ENCODE peak calls at places on chromosomes 3 and 15, in nine cellular contexts. B is stimulated activated CD8-positive, alpha-beta memory T cell treated with anti-CD3 and anti-CD28 coated beads, Interleukin-15, amount 100 ng/mL, for 24 hours; Z is Right ventricle myocardium superior; A is neural progenitor cell; C is T1000; K is T-cell; U is anterior cingulate cortex; X is adrenal gland; E is coronary artery. I is an unnamed sample.

GRCh38 chr15:45637552-45638033 is 2.8 kb downstream of the SQOR start:
- DNase-seq in B (no peak), Z (peak; percentile 62), A (no peak), C (no peak), K (peak; percentile 44), U (no peak), X (peak; percentile 71), E (no peak), I (peak; percentile 59)

GRCh38 chr3:155271343-155271613 is 22.2 kb downstream of the STRIT1 start:
- DNase-seq in B (no peak), Z (no peak), A (no peak), C (no peak), K (no peak), U (no peak), X (no peak), E (no peak), I (no peak)

GRCh38 chr15:48358229-48358641 is 27.0 kb downstream of the DUT start:
- DNase-seq in B (no peak), Z (no peak), A (peak; percentile 32), C (no peak), K (no peak), U (no peak), X (no peak), E (no peak), I (no peak)

GRCh38 chr15:58081891-58082290 is 16.4 kb upstream of the ALDH1A2 start:
- DNase-seq in B (no peak), Z (no peak), A (no peak), C (no peak), K (no peak), U (no peak), X (no peak), E (no peak), I (no peak)

GRCh38 chr3:131795382-131796085 is 239.3 kb downstream of the CPNE4 start:
- DNase-seq in B (no peak), Z (no peak), A (no peak), C (no peak), K (no peak), U (no peak), X (peak; percentile 27), E (no peak), I (no peak)

GRCh38 chr3:77460326-77460725 is 420.4 kb downstream of the ROBO2 start:
- DNase-seq in B (no peak), Z (no peak), A (no peak), C (no peak), K (no peak), U (no peak), X (no peak), E (no peak), I (no peak)

GRCh38 chr15:62895139-62895866 is 147.2 kb upstream of the TPM1 start:
- DNase-seq in B (no peak), Z (no peak), A (no peak), C (no peak), K (no peak), U (no peak), X (no peak), E (no peak), I (no peak)

GRCh38 chr15:87419341-87419740 is 837.2 kb downstream of the NTRK3 start:
- DNase-seq in B (no peak), Z (no peak), A (no peak), C (peak; percentile 8), K (no peak), U (no peak), X (no peak), E (no peak), I (no peak)

GRCh38 chr3:88528494-88528893 is 378.7 kb downstream of the C3orf38 start:
- DNase-seq in B (no peak), Z (no peak), A (no peak), C (no peak), K (no peak), U (no peak), X (no peak), E (no peak), I (no peak)

GRCh38 chr3:109806929-109807328 is 469.6 kb upstream of the DPPA4 start:
- DNase-seq in B (no peak), Z (no peak), A (no peak), C (no peak), K (peak; percentile 28), U (no peak), X (peak; percentile 7), E (no peak), I (no peak)

GRCh38 chr3:127738192-127738840 is 65.6 kb downstream of the ABTB1 start:
- DNase-seq in B (no peak), Z (peak; percentile 62), A (no peak), C (no peak), K (no peak), U (no peak), X (no peak), E (no peak), I (peak; percentile 63)

GRCh38 chr3:115330406-115330805 is 183.3 kb upstream of the ZBTB20 start:
- DNase-seq in B (no peak), Z (no peak), A (no peak), C (no peak), K (no peak), U (no peak), X (no peak), E (no peak), I (no peak)

GRCh38 chr15:60009124-60009523 is 5.0 kb downstream of the FOXB1 start:
- DNase-seq in B (no peak), Z (no peak), A (no peak), C (no peak), K (no peak), U (no peak), X (no peak), E (no peak), I (no peak)

GRCh38 chr15:28935316-28935715 is 49.5 kb downstream of the APBA2 start:
- DNase-seq in B (no peak), Z (no peak), A (no peak), C (no peak), K (peak; percentile 50), U (no peak), X (no peak), E (no peak), I (no peak)